ENCODE peak calls at places on chromosomes 3 and 15, in eight cellular contexts. K is GM12891; N is NCI-H345; Y is stimulated activated CD8-positive, alpha-beta memory T cell treated with anti-CD3 and anti-CD28 coated beads, Interleukin-7, amount 100 ng/mL, for 24 hours; S is B cell; R is kidney; M is activated CD8-positive, alpha-beta memory T cell treated with anti-CD3 and anti-CD28 coated beads, Interleukin-2, amount 50 U/mL, for 48 hours; D is psoas muscle. Q is an unnamed sample.
A peak's percentile ranks its signal among the peaks of the same experiment; 100 is the strongest.

GRCh38 chr3:122398920-122399319 is 14.9 kb downstream of the FAM162A start:
- DNase-seq in K (no peak), N (no peak), Y (no peak), S (no peak), R (no peak), M (no peak), D (no peak), Q (no peak)

GRCh38 chr15:84099181-84099580 is 136.4 kb upstream of the GOLGA6L4 start:
- DNase-seq in K (no peak), N (no peak), Y (no peak), S (peak; percentile 19), R (no peak), M (no peak), D (no peak), Q (no peak)

GRCh38 chr3:112482675-112483074 is 16.6 kb downstream of the BTLA start:
- DNase-seq in K (no peak), N (no peak), Y (no peak), S (no peak), R (no peak), M (no peak), D (no peak), Q (no peak)

GRCh38 chr15:39131605-39132004 is 449.3 kb upstream of the THBS1 start:
- DNase-seq in K (no peak), N (no peak), Y (no peak), S (no peak), R (no peak), M (no peak), D (no peak), Q (no peak)

GRCh38 chr15:87779746-87780145 is 476.8 kb downstream of the NTRK3 start:
- DNase-seq in K (no peak), N (no peak), Y (no peak), S (no peak), R (no peak), M (no peak), D (no peak), Q (no peak)

GRCh38 chr3:156360992-156361391 is 193.9 kb downstream of the SSR3 start:
- DNase-seq in K (no peak), N (no peak), Y (no peak), S (no peak), R (no peak), M (no peak), D (no peak), Q (no peak)

GRCh38 chr3:171038342-171038741 is 11.8 kb upstream of the SLC2A2 start:
- DNase-seq in K (no peak), N (no peak), Y (no peak), S (no peak), R (no peak), M (no peak), D (no peak), Q (no peak)

GRCh38 chr15:40238927-40239591 is at the start of gene PAK6:
- DNase-seq in K (no peak), N (peak; percentile 37), Y (no peak), S (peak; percentile 60), R (peak; percentile 96), M (peak; percentile 77), D (peak; percentile 68), Q (no peak)

GRCh38 chr3:46356909-46357308 is 3.0 kb downstream of the CCR2 start:
- DNase-seq in K (no peak), N (peak; percentile 36), Y (no peak), S (no peak), R (no peak), M (no peak), D (no peak), Q (no peak)

GRCh38 chr3:16693820-16694219 is 88.6 kb upstream of the DAZL start:
- DNase-seq in K (no peak), N (no peak), Y (no peak), S (no peak), R (no peak), M (no peak), D (no peak), Q (no peak)

GRCh38 chr15:78049691-78050440 is 27.6 kb downstream of the TBC1D2B start:
- DNase-seq in K (peak; percentile 35), N (no peak), Y (no peak), S (no peak), R (no peak), M (peak; percentile 75), D (no peak), Q (peak; percentile 41)

GRCh38 chr3:13569201-13569600 is 20.3 kb downstream of the FBLN2 start:
- DNase-seq in K (no peak), N (no peak), Y (no peak), S (no peak), R (no peak), M (no peak), D (no peak), Q (no peak)

GRCh38 chr15:61951949-61952348 is 108.3 kb downstream of the VPS13C start:
- DNase-seq in K (no peak), N (no peak), Y (no peak), S (no peak), R (no peak), M (no peak), D (no peak), Q (no peak)

GRCh38 chr3:176512037-176512436 is 685.2 kb downstream of the TBL1XR1 start:
- DNase-seq in K (no peak), N (no peak), Y (no peak), S (no peak), R (no peak), M (no peak), D (no peak), Q (no peak)

GRCh38 chr3:45034612-45035252 is 8.6 kb downstream of the CLEC3B start:
- DNase-seq in K (no peak), N (no peak), Y (no peak), S (peak; percentile 26), R (peak; percentile 84), M (peak; percentile 59), D (peak; percentile 77), Q (no peak)